ENCODE peak calls at places on chromosomes 13 and 19, in five cellular contexts. K is stimulated activated memory B cell treated with anti-CD40 and anti-IgM and Interleukin-4, amounts not matched to agents 10 μg/mL and 1 μg/mL and 100 μg/mL, for 72 hours; R is left lung; P is esophagus mucosa; C is stimulated activated naive CD8-positive, alpha-beta T cell treated with anti-CD3 and anti-CD28 coated beads, Interleukin-15, amount 100 ng/mL, for 72 hours. F is an unnamed sample.

GRCh38 chr13:36872621-36873020 is 47.4 kb downstream of the SMAD9 start:
- ATAC-seq in R (no peak), C (no peak), K (no peak), P (no peak), F (no peak)

GRCh38 chr19:15935167-15935702 is 906 bp upstream of the CYP4F11 start:
- ATAC-seq in P (no peak), C (no peak), K (peak), R (no peak), F (no peak)

GRCh38 chr19:33350538-33351309 is 22.8 kb upstream of the CEBPG start:
- ATAC-seq in R (no peak), K (no peak), C (no peak), P (peak), F (no peak)

GRCh38 chr19:39823693-39824092 is 10.3 kb downstream of the DYRK1B start:
- ATAC-seq in C (no peak), R (no peak), P (no peak), K (no peak), F (no peak)

GRCh38 chr19:42069619-42070293 is at the start of gene GRIK5:
- ATAC-seq in P (no peak), C (peak), R (no peak), K (peak), F (no peak)

GRCh38 chr19:35074426-35075201 is 33.1 kb downstream of the HPN start:
- ATAC-seq in K (peak), P (no peak), R (no peak), C (no peak), F (no peak)

GRCh38 chr19:53394522-53394973 is 401 bp upstream of the ZNF765 start:
- ATAC-seq in C (peak), P (no peak), R (peak), K (no peak), F (peak)

GRCh38 chr13:40215747-40216146 is 450.7 kb downstream of the FOXO1 start:
- ATAC-seq in R (no peak), P (no peak), K (no peak), C (no peak), F (no peak)

GRCh38 chr13:44116562-44117315 is 237.0 kb downstream of the LACC1 start:
- ATAC-seq in R (peak), K (peak), P (no peak), C (peak), F (no peak)

GRCh38 chr13:113814435-113814821 is 49.4 kb downstream of the GAS6 start:
- ATAC-seq in R (peak), C (no peak), K (no peak), P (no peak), F (no peak)

GRCh38 chr19:29690842-29691241 is 24.2 kb downstream of the C19orf12 start:
- ATAC-seq in P (peak), R (peak), K (peak), C (peak), F (peak)